ENCODE peak calls at places on chromosomes 1 and 21, in eight cellular contexts. One of them, this sample, is unnamed.

GRCh38 chr1:180773210-180773865 is 139.4 kb upstream of the KIAA1614 start:
- DNase-seq in posterior cingulate gyrus: no peak
- DNase-seq in kidney tubule cell: peak
- DNase-seq in Calu3: no peak
- DNase-seq in effector CD4-positive, alpha-beta T cell: no peak
- DNase-seq in GM18507: no peak
- DNase-seq in activated naive CD4-positive, alpha-beta T cell treated with anti-CD3 and anti-CD28 coated beads, Interleukin-2, amount 10 ng/mL, durations not matched to agents 7 days and 5 days: no peak
- DNase-seq in astrocyte of the hippocampus: peak
- DNase-seq in this sample: no peak

GRCh38 chr21:38388219-38388618 is 110.1 kb downstream of the ERG start:
- DNase-seq in posterior cingulate gyrus: no peak
- DNase-seq in kidney tubule cell: no peak
- DNase-seq in Calu3: no peak
- DNase-seq in effector CD4-positive, alpha-beta T cell: no peak
- DNase-seq in GM18507: no peak
- DNase-seq in activated naive CD4-positive, alpha-beta T cell treated with anti-CD3 and anti-CD28 coated beads, Interleukin-2, amount 10 ng/mL, durations not matched to agents 7 days and 5 days: no peak
- DNase-seq in astrocyte of the hippocampus: no peak
- DNase-seq in this sample: no peak

GRCh38 chr1:119968068-119968492 is 71.8 kb upstream of the ADAM30 start:
- DNase-seq in posterior cingulate gyrus: peak
- DNase-seq in kidney tubule cell: peak
- DNase-seq in Calu3: peak
- DNase-seq in effector CD4-positive, alpha-beta T cell: peak
- DNase-seq in GM18507: no peak
- DNase-seq in activated naive CD4-positive, alpha-beta T cell treated with anti-CD3 and anti-CD28 coated beads, Interleukin-2, amount 10 ng/mL, durations not matched to agents 7 days and 5 days: peak
- DNase-seq in astrocyte of the hippocampus: peak
- DNase-seq in this sample: peak

GRCh38 chr1:109240158-109241152 is 8.9 kb upstream of the CELSR2 start:
- DNase-seq in posterior cingulate gyrus: peak
- DNase-seq in kidney tubule cell: peak
- DNase-seq in Calu3: peak
- DNase-seq in effector CD4-positive, alpha-beta T cell: no peak
- DNase-seq in GM18507: no peak
- DNase-seq in activated naive CD4-positive, alpha-beta T cell treated with anti-CD3 and anti-CD28 coated beads, Interleukin-2, amount 10 ng/mL, durations not matched to agents 7 days and 5 days: peak
- DNase-seq in astrocyte of the hippocampus: peak
- DNase-seq in this sample: no peak

GRCh38 chr1:3459051-3459908 is 4.8 kb downstream of the ARHGEF16 start:
- DNase-seq in posterior cingulate gyrus: no peak
- DNase-seq in kidney tubule cell: peak
- DNase-seq in Calu3: peak
- DNase-seq in effector CD4-positive, alpha-beta T cell: no peak
- DNase-seq in GM18507: no peak
- DNase-seq in activated naive CD4-positive, alpha-beta T cell treated with anti-CD3 and anti-CD28 coated beads, Interleukin-2, amount 10 ng/mL, durations not matched to agents 7 days and 5 days: no peak
- DNase-seq in astrocyte of the hippocampus: no peak
- DNase-seq in this sample: no peak

GRCh38 chr1:56922070-56922469 is 43.7 kb downstream of the C8B start:
- DNase-seq in posterior cingulate gyrus: no peak
- DNase-seq in kidney tubule cell: peak
- DNase-seq in Calu3: no peak
- DNase-seq in effector CD4-positive, alpha-beta T cell: no peak
- DNase-seq in GM18507: no peak
- DNase-seq in activated naive CD4-positive, alpha-beta T cell treated with anti-CD3 and anti-CD28 coated beads, Interleukin-2, amount 10 ng/mL, durations not matched to agents 7 days and 5 days: no peak
- DNase-seq in astrocyte of the hippocampus: no peak
- DNase-seq in this sample: no peak

GRCh38 chr1:84582802-84583587 is 8.8 kb upstream of the CTBS start:
- DNase-seq in posterior cingulate gyrus: no peak
- DNase-seq in kidney tubule cell: peak
- DNase-seq in Calu3: no peak
- DNase-seq in effector CD4-positive, alpha-beta T cell: no peak
- DNase-seq in GM18507: no peak
- DNase-seq in activated naive CD4-positive, alpha-beta T cell treated with anti-CD3 and anti-CD28 coated beads, Interleukin-2, amount 10 ng/mL, durations not matched to agents 7 days and 5 days: no peak
- DNase-seq in astrocyte of the hippocampus: peak
- DNase-seq in this sample: no peak

GRCh38 chr1:170735366-170736263 is 71.7 kb downstream of the PRRX1 start:
- DNase-seq in posterior cingulate gyrus: no peak
- DNase-seq in kidney tubule cell: peak
- DNase-seq in Calu3: no peak
- DNase-seq in effector CD4-positive, alpha-beta T cell: no peak
- DNase-seq in GM18507: no peak
- DNase-seq in activated naive CD4-positive, alpha-beta T cell treated with anti-CD3 and anti-CD28 coated beads, Interleukin-2, amount 10 ng/mL, durations not matched to agents 7 days and 5 days: no peak
- DNase-seq in astrocyte of the hippocampus: no peak
- DNase-seq in this sample: no peak

GRCh38 chr21:43873673-43874072 is 8.7 kb downstream of the AGPAT3 start:
- DNase-seq in posterior cingulate gyrus: no peak
- DNase-seq in kidney tubule cell: no peak
- DNase-seq in Calu3: no peak
- DNase-seq in effector CD4-positive, alpha-beta T cell: no peak
- DNase-seq in GM18507: no peak
- DNase-seq in activated naive CD4-positive, alpha-beta T cell treated with anti-CD3 and anti-CD28 coated beads, Interleukin-2, amount 10 ng/mL, durations not matched to agents 7 days and 5 days: no peak
- DNase-seq in astrocyte of the hippocampus: no peak
- DNase-seq in this sample: no peak

GRCh38 chr1:203371288-203371687 is 20.4 kb upstream of the FMOD start:
- DNase-seq in posterior cingulate gyrus: no peak
- DNase-seq in kidney tubule cell: no peak
- DNase-seq in Calu3: no peak
- DNase-seq in effector CD4-positive, alpha-beta T cell: no peak
- DNase-seq in GM18507: no peak
- DNase-seq in activated naive CD4-positive, alpha-beta T cell treated with anti-CD3 and anti-CD28 coated beads, Interleukin-2, amount 10 ng/mL, durations not matched to agents 7 days and 5 days: no peak
- DNase-seq in astrocyte of the hippocampus: no peak
- DNase-seq in this sample: no peak

GRCh38 chr1:27360159-27361043 is 6.4 kb downstream of the MAP3K6 start:
- DNase-seq in posterior cingulate gyrus: no peak
- DNase-seq in kidney tubule cell: no peak
- DNase-seq in Calu3: no peak
- DNase-seq in effector CD4-positive, alpha-beta T cell: peak
- DNase-seq in GM18507: no peak
- DNase-seq in activated naive CD4-positive, alpha-beta T cell treated with anti-CD3 and anti-CD28 coated beads, Interleukin-2, amount 10 ng/mL, durations not matched to agents 7 days and 5 days: peak
- DNase-seq in astrocyte of the hippocampus: no peak
- DNase-seq in this sample: peak

GRCh38 chr1:7050751-7051665 is 265.8 kb downstream of the CAMTA1 start:
- DNase-seq in posterior cingulate gyrus: no peak
- DNase-seq in kidney tubule cell: no peak
- DNase-seq in Calu3: no peak
- DNase-seq in effector CD4-positive, alpha-beta T cell: no peak
- DNase-seq in GM18507: no peak
- DNase-seq in activated naive CD4-positive, alpha-beta T cell treated with anti-CD3 and anti-CD28 coated beads, Interleukin-2, amount 10 ng/mL, durations not matched to agents 7 days and 5 days: no peak
- DNase-seq in astrocyte of the hippocampus: no peak
- DNase-seq in this sample: no peak

GRCh38 chr1:53705446-53706096 is 33.4 kb downstream of the GLIS1 start:
- DNase-seq in posterior cingulate gyrus: no peak
- DNase-seq in kidney tubule cell: no peak
- DNase-seq in Calu3: no peak
- DNase-seq in effector CD4-positive, alpha-beta T cell: no peak
- DNase-seq in GM18507: no peak
- DNase-seq in activated naive CD4-positive, alpha-beta T cell treated with anti-CD3 and anti-CD28 coated beads, Interleukin-2, amount 10 ng/mL, durations not matched to agents 7 days and 5 days: no peak
- DNase-seq in astrocyte of the hippocampus: no peak
- DNase-seq in this sample: no peak

GRCh38 chr1:65528104-65528503 is 107.6 kb downstream of the LEPR start:
- DNase-seq in posterior cingulate gyrus: no peak
- DNase-seq in kidney tubule cell: no peak
- DNase-seq in Calu3: no peak
- DNase-seq in effector CD4-positive, alpha-beta T cell: no peak
- DNase-seq in GM18507: no peak
- DNase-seq in activated naive CD4-positive, alpha-beta T cell treated with anti-CD3 and anti-CD28 coated beads, Interleukin-2, amount 10 ng/mL, durations not matched to agents 7 days and 5 days: no peak
- DNase-seq in astrocyte of the hippocampus: no peak
- DNase-seq in this sample: no peak

GRCh38 chr1:220441211-220441610 is 86.7 kb upstream of the MARK1 start:
- DNase-seq in posterior cingulate gyrus: no peak
- DNase-seq in kidney tubule cell: no peak
- DNase-seq in Calu3: no peak
- DNase-seq in effector CD4-positive, alpha-beta T cell: no peak
- DNase-seq in GM18507: no peak
- DNase-seq in activated naive CD4-positive, alpha-beta T cell treated with anti-CD3 and anti-CD28 coated beads, Interleukin-2, amount 10 ng/mL, durations not matched to agents 7 days and 5 days: no peak
- DNase-seq in astrocyte of the hippocampus: no peak
- DNase-seq in this sample: no peak

GRCh38 chr1:36796101-36796590 is 238.2 kb downstream of the GRIK3 start:
- DNase-seq in posterior cingulate gyrus: no peak
- DNase-seq in kidney tubule cell: no peak
- DNase-seq in Calu3: no peak
- DNase-seq in effector CD4-positive, alpha-beta T cell: no peak
- DNase-seq in GM18507: no peak
- DNase-seq in activated naive CD4-positive, alpha-beta T cell treated with anti-CD3 and anti-CD28 coated beads, Interleukin-2, amount 10 ng/mL, durations not matched to agents 7 days and 5 days: no peak
- DNase-seq in astrocyte of the hippocampus: no peak
- DNase-seq in this sample: no peak

GRCh38 chr1:118147542-118147941 is 37.5 kb downstream of the SPAG17 start:
- DNase-seq in posterior cingulate gyrus: no peak
- DNase-seq in kidney tubule cell: peak
- DNase-seq in Calu3: no peak
- DNase-seq in effector CD4-positive, alpha-beta T cell: no peak
- DNase-seq in GM18507: no peak
- DNase-seq in activated naive CD4-positive, alpha-beta T cell treated with anti-CD3 and anti-CD28 coated beads, Interleukin-2, amount 10 ng/mL, durations not matched to agents 7 days and 5 days: no peak
- DNase-seq in astrocyte of the hippocampus: peak
- DNase-seq in this sample: no peak

GRCh38 chr21:34054259-34054658 is 19.1 kb upstream of the MRPS6 start:
- DNase-seq in posterior cingulate gyrus: no peak
- DNase-seq in kidney tubule cell: no peak
- DNase-seq in Calu3: no peak
- DNase-seq in effector CD4-positive, alpha-beta T cell: no peak
- DNase-seq in GM18507: no peak
- DNase-seq in activated naive CD4-positive, alpha-beta T cell treated with anti-CD3 and anti-CD28 coated beads, Interleukin-2, amount 10 ng/mL, durations not matched to agents 7 days and 5 days: no peak
- DNase-seq in astrocyte of the hippocampus: no peak
- DNase-seq in this sample: no peak

GRCh38 chr1:92356956-92357355 is 58.1 kb downstream of the RPAP2 start:
- DNase-seq in posterior cingulate gyrus: no peak
- DNase-seq in kidney tubule cell: no peak
- DNase-seq in Calu3: no peak
- DNase-seq in effector CD4-positive, alpha-beta T cell: no peak
- DNase-seq in GM18507: no peak
- DNase-seq in activated naive CD4-positive, alpha-beta T cell treated with anti-CD3 and anti-CD28 coated beads, Interleukin-2, amount 10 ng/mL, durations not matched to agents 7 days and 5 days: no peak
- DNase-seq in astrocyte of the hippocampus: no peak
- DNase-seq in this sample: no peak

GRCh38 chr1:8317647-8318360 is at the start of gene SLC45A1:
- DNase-seq in posterior cingulate gyrus: peak
- DNase-seq in kidney tubule cell: peak
- DNase-seq in Calu3: peak
- DNase-seq in effector CD4-positive, alpha-beta T cell: peak
- DNase-seq in GM18507: peak
- DNase-seq in activated naive CD4-positive, alpha-beta T cell treated with anti-CD3 and anti-CD28 coated beads, Interleukin-2, amount 10 ng/mL, durations not matched to agents 7 days and 5 days: peak
- DNase-seq in astrocyte of the hippocampus: peak
- DNase-seq in this sample: peak

GRCh38 chr1:103461171-103462105 is 64.1 kb upstream of the RNPC3 start:
- DNase-seq in posterior cingulate gyrus: no peak
- DNase-seq in kidney tubule cell: peak
- DNase-seq in Calu3: no peak
- DNase-seq in effector CD4-positive, alpha-beta T cell: no peak
- DNase-seq in GM18507: no peak
- DNase-seq in activated naive CD4-positive, alpha-beta T cell treated with anti-CD3 and anti-CD28 coated beads, Interleukin-2, amount 10 ng/mL, durations not matched to agents 7 days and 5 days: no peak
- DNase-seq in astrocyte of the hippocampus: peak
- DNase-seq in this sample: no peak

GRCh38 chr21:45415943-45416611 is 11.1 kb downstream of the COL18A1 start:
- DNase-seq in posterior cingulate gyrus: no peak
- DNase-seq in kidney tubule cell: no peak
- DNase-seq in Calu3: no peak
- DNase-seq in effector CD4-positive, alpha-beta T cell: no peak
- DNase-seq in GM18507: no peak
- DNase-seq in activated naive CD4-positive, alpha-beta T cell treated with anti-CD3 and anti-CD28 coated beads, Interleukin-2, amount 10 ng/mL, durations not matched to agents 7 days and 5 days: no peak
- DNase-seq in astrocyte of the hippocampus: no peak
- DNase-seq in this sample: no peak

GRCh38 chr1:182251561-182251960 is 140.0 kb downstream of the GLUL start:
- DNase-seq in posterior cingulate gyrus: no peak
- DNase-seq in kidney tubule cell: no peak
- DNase-seq in Calu3: no peak
- DNase-seq in effector CD4-positive, alpha-beta T cell: no peak
- DNase-seq in GM18507: no peak
- DNase-seq in activated naive CD4-positive, alpha-beta T cell treated with anti-CD3 and anti-CD28 coated beads, Interleukin-2, amount 10 ng/mL, durations not matched to agents 7 days and 5 days: no peak
- DNase-seq in astrocyte of the hippocampus: no peak
- DNase-seq in this sample: no peak

GRCh38 chr1:87956072-87956471 is 627.4 kb downstream of the LMO4 start:
- DNase-seq in posterior cingulate gyrus: no peak
- DNase-seq in kidney tubule cell: peak
- DNase-seq in Calu3: peak
- DNase-seq in effector CD4-positive, alpha-beta T cell: no peak
- DNase-seq in GM18507: no peak
- DNase-seq in activated naive CD4-positive, alpha-beta T cell treated with anti-CD3 and anti-CD28 coated beads, Interleukin-2, amount 10 ng/mL, durations not matched to agents 7 days and 5 days: no peak
- DNase-seq in astrocyte of the hippocampus: peak
- DNase-seq in this sample: no peak